ENCODE peak calls at places on chromosome 13, in nine cellular contexts. M is GM12878, K is pancreas, T is AG04450, E is lower lobe of right lung, F is brain microvascular endothelial cell, V is thyroid gland, B is psoas muscle, X is PC-9. Q is an unnamed sample.

GRCh38 chr13:59658027-59658735 is 505.5 kb downstream of the DIAPH3 start:
- DNase-seq in M (no peak), X (no peak), B (no peak), V (no peak), E (no peak), T (no peak), F (no peak), K (no peak), Q (no peak)

GRCh38 chr13:94065741-94066140 is 413.7 kb downstream of the DCT start:
- DNase-seq in T (peak; percentile 23), V (no peak), F (peak; percentile 25), E (no peak), M (no peak), B (no peak), K (no peak), X (no peak), Q (no peak)

GRCh38 chr13:32471187-32471922 is 43.4 kb upstream of the N4BP2L1 start:
- DNase-seq in K (no peak), V (no peak), X (no peak), E (no peak), M (no peak), F (peak; percentile 68), T (peak; percentile 26), B (peak; percentile 62), Q (no peak)

GRCh38 chr13:84645196-84646071 is 763.2 kb upstream of the SLITRK1 start:
- DNase-seq in X (no peak), F (no peak), E (no peak), T (peak; percentile 26), K (no peak), V (peak; percentile 38), M (no peak), B (no peak), Q (no peak)

GRCh38 chr13:101520672-101521071 is 68.2 kb downstream of the ITGBL1 start:
- DNase-seq in X (no peak), M (no peak), B (no peak), T (peak; percentile 15), E (no peak), K (no peak), F (peak; percentile 81), V (no peak), Q (no peak)

GRCh38 chr13:59533561-59534337 is 630.0 kb downstream of the DIAPH3 start:
- DNase-seq in V (no peak), F (peak; percentile 80), X (no peak), E (no peak), K (no peak), B (no peak), M (no peak), T (no peak), Q (no peak)

GRCh38 chr13:85031771-85032170 is 767.4 kb downstream of the SLITRK6 start:
- DNase-seq in K (no peak), V (no peak), B (no peak), T (no peak), F (no peak), X (no peak), E (no peak), M (no peak), Q (no peak)

GRCh38 chr13:34349091-34349722 is 531.3 kb downstream of the RFC3 start:
- DNase-seq in T (peak; percentile 80), X (peak; percentile 68), E (no peak), B (peak; percentile 79), K (peak; percentile 50), V (peak; percentile 77), F (peak; percentile 97), M (no peak), Q (peak; percentile 81)

GRCh38 chr13:107937841-107938240 is 277.5 kb downstream of the LIG4 start:
- DNase-seq in F (no peak), E (no peak), X (no peak), T (no peak), M (no peak), B (no peak), K (no peak), V (no peak), Q (no peak)

GRCh38 chr13:91142572-91142971 is 204.9 kb upstream of the MIR17HG start:
- DNase-seq in E (no peak), F (peak; percentile 85), X (peak; percentile 7), K (no peak), T (no peak), B (no peak), V (no peak), M (no peak), Q (no peak)

GRCh38 chr13:40452741-40453665 is 213.4 kb downstream of the FOXO1 start:
- DNase-seq in F (peak; percentile 70), X (peak; percentile 65), T (no peak), B (no peak), E (no peak), M (no peak), K (no peak), V (peak; percentile 22), Q (no peak)

GRCh38 chr13:29946093-29946492 is 95.7 kb upstream of the UBL3 start:
- DNase-seq in X (no peak), V (no peak), K (no peak), E (no peak), B (no peak), M (no peak), F (no peak), T (no peak), Q (no peak)

GRCh38 chr13:73997964-73998363 is 136.2 kb downstream of the KLF12 start:
- DNase-seq in B (no peak), M (no peak), X (no peak), V (no peak), T (no peak), F (no peak), K (no peak), E (no peak), Q (no peak)

GRCh38 chr13:19978830-19979437 is 20.4 kb downstream of the ZMYM2 start:
- DNase-seq in K (no peak), B (no peak), T (no peak), V (no peak), M (no peak), E (no peak), F (no peak), X (no peak), Q (no peak)

GRCh38 chr13:113178070-113178895 is 19.8 kb downstream of the PROZ start:
- DNase-seq in B (no peak), K (no peak), F (peak; percentile 95), E (no peak), T (peak; percentile 97), V (no peak), M (no peak), X (peak; percentile 39), Q (no peak)
- H3K27ac ChIP-seq in B (no peak overlapping the region), K (no peak overlapping the region), F (peak overlapping the region; percentile 85), E (no peak overlapping the region), T (peak overlapping the region; percentile 99), V (no peak overlapping the region), M (no peak overlapping the region), X (no peak overlapping the region), Q (no peak overlapping the region)

DNA sequence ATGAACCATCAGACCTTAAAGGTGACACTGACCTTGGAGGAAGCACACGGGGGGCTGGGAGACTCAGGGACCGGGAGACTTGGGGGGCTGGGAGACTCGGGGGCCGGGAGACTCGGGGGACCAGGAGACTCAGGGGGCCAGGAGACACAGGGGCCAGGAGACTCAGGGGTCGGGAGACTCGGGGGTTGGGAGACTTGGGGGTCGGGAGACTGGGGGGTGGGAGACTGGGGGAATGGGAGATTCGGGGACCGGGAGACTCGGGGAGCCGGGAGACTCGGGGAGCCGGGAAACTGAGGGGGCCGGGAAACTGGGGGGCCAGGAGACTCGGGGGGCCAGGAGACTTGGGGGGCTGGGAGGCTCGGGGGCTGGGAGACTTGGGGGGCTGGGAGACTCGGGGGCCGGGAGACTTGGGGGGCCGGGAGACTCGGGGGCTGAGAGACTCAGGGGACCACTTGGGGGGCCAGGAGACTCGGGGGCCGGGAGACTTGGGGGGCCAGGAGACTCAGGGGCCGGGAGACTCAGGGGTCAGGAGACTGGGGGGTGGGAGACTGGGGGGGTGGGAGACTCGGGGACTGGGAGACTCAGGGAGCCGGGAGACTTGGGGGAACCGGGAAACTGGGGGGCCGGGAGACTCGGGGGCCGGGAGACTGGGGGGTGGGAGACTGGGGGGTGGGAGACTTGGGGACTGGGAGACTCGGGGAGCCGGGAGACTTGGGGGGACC is 62.9 kb downstream of the RASA3 start:
- DNase-seq in V (no peak), F (no peak), K (no peak), E (no peak), T (no peak), X (no peak), M (no peak), B (no peak), Q (peak; percentile 72)
- H3K4me3 ChIP-seq in V (no peak overlapping the region), F (no peak overlapping the region), K (no peak overlapping the region), E (no peak overlapping the region), T (no peak overlapping the region), X (no peak overlapping the region), M (no peak overlapping the region), B (no peak overlapping the region), Q (no peak overlapping the region)

GRCh38 chr13:98004107-98004506 is 50.6 kb downstream of the IPO5 start:
- DNase-seq in T (peak; percentile 84), B (no peak), K (no peak), E (no peak), F (peak; percentile 70), X (no peak), V (no peak), M (no peak), Q (no peak)
- H3K27ac ChIP-seq in T (peak overlapping the region; percentile 58), B (no peak overlapping the region), K (no peak overlapping the region), E (no peak overlapping the region), F (peak overlapping the region; percentile 61), X (no peak overlapping the region), V (no peak overlapping the region), M (no peak overlapping the region), Q (no peak overlapping the region)

GRCh38 chr13:77831870-77832269 is 86.8 kb downstream of the EDNRB start:
- DNase-seq in M (no peak), B (no peak), E (no peak), F (no peak), X (no peak), T (no peak), K (no peak), V (no peak), Q (no peak)
- H3K4me3 ChIP-seq in M (no peak overlapping the region), B (no peak overlapping the region), E (no peak overlapping the region), F (no peak overlapping the region), X (no peak overlapping the region), T (no peak overlapping the region), K (no peak overlapping the region), V (no peak overlapping the region), Q (no peak overlapping the region)

DNA sequence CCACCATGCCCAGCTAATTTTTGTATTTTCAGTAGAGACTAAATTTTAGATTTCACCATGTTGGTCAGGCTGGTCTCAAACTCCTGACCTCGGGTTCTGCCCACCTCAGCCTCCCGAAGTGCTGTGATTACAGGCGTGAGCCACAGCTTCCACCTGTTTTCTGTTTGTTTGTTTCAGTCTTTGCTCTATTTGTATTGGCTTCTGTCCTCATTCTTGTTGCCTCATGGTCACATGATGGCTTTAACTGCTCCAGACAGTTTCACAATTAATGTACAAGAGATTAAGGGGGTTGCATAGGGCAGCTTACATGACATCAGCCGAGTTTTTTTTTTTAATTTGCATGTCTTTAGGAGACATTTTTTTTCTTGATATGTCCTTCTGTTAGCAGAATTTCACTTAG is 153.2 kb upstream of the PCDH9 start:
- DNase-seq in V (no peak), X (no peak), K (no peak), F (no peak), M (no peak), T (no peak), B (no peak), E (no peak), Q (no peak)
- H3K27ac ChIP-seq in V (no peak overlapping the region), X (no peak overlapping the region), K (no peak overlapping the region), F (no peak overlapping the region), M (no peak overlapping the region), T (no peak overlapping the region), B (no peak overlapping the region), E (no peak overlapping the region), Q (no peak overlapping the region)

Q was measured in suprapubic skin.